ENCODE peak calls at places on chromosomes 16 and 17, in eight cellular contexts. L is ovary, R is heart left ventricle, H is IMR-90, I is uterus, Y is K562, Q is breast epithelium, A is GM12878. N is an unnamed sample.

GRCh38 chr16:11078812-11079459 is 134.6 kb downstream of the CLEC16A start:
- DNase-seq in L (peak; percentile 65), R (peak; percentile 32), H (peak; percentile 83), I (peak; percentile 96), Y (no peak), Q (peak; percentile 25), A (no peak), N (no peak)

GRCh38 chr17:81930142-81931125 is 2.9 kb upstream of the MAFG start:
- DNase-seq in L (peak; percentile 22), R (peak; percentile 29), H (no peak), I (no peak), Y (no peak), Q (no peak), A (no peak), N (no peak)

GRCh38 chr17:34241062-34241461 is 14.0 kb upstream of the CCL2 start:
- DNase-seq in L (peak; percentile 44), R (peak; percentile 87), H (peak; percentile 44), I (no peak), Y (no peak), Q (no peak), A (no peak), N (peak; percentile 46)

GRCh38 chr16:81815429-81815766 is 36.3 kb downstream of the PLCG2 start:
- DNase-seq in L (no peak), R (no peak), H (no peak), I (no peak), Y (no peak), Q (no peak), A (peak; percentile 82), N (no peak)

GRCh38 chr17:81552244-81553017 is at the start of gene FAAP100:
- DNase-seq in L (peak; percentile 76), R (peak; percentile 79), H (peak; percentile 72), I (peak; percentile 65), Y (peak; percentile 75), Q (peak; percentile 61), A (peak; percentile 30), N (peak; percentile 71)

GRCh38 chr16:89047331-89048086 is 46.1 kb upstream of the ACSF3 start:
- DNase-seq in L (no peak), R (peak; percentile 26), H (no peak), I (no peak), Y (no peak), Q (no peak), A (no peak), N (no peak)

GRCh38 chr17:17422217-17422610 is 54.6 kb upstream of the MED9 start:
- DNase-seq in L (no peak), R (no peak), H (no peak), I (no peak), Y (no peak), Q (no peak), A (no peak), N (no peak)

GRCh38 chr17:50168319-50168718 is 2.5 kb downstream of the SGCA start:
- DNase-seq in L (no peak), R (peak; percentile 25), H (no peak), I (no peak), Y (no peak), Q (no peak), A (no peak), N (no peak)

GRCh38 chr16:67240506-67240905 is 6.8 kb downstream of the FHOD1 start:
- DNase-seq in L (no peak), R (no peak), H (peak; percentile 48), I (no peak), Y (no peak), Q (no peak), A (no peak), N (no peak)

GRCh38 chr16:75733305-75734141 is 7.2 kb upstream of the CPHXL start:
- DNase-seq in L (peak; percentile 64), R (no peak), H (peak; percentile 85), I (peak; percentile 33), Y (no peak), Q (no peak), A (no peak), N (no peak)

GRCh38 chr17:72380120-72380519 is 259.3 kb downstream of the SOX9 start:
- DNase-seq in L (no peak), R (no peak), H (no peak), I (no peak), Y (no peak), Q (no peak), A (no peak), N (no peak)

GRCh38 chr16:30901201-30902069 is 5.0 kb downstream of the CTF1 start:
- DNase-seq in L (no peak), R (no peak), H (no peak), I (no peak), Y (no peak), Q (no peak), A (no peak), N (no peak)

GRCh38 chr17:42578282-42578869 is 847 bp upstream of the PSMC3IP start:
- DNase-seq in L (peak; percentile 81), R (peak; percentile 68), H (peak; percentile 70), I (peak; percentile 73), Y (peak; percentile 86), Q (peak; percentile 54), A (peak; percentile 92), N (peak; percentile 75)

GRCh38 chr16:11676799-11677198 is 8.5 kb downstream of the SNN start:
- DNase-seq in L (peak; percentile 19), R (no peak), H (no peak), I (no peak), Y (no peak), Q (no peak), A (no peak), N (peak; percentile 59)

GRCh38 chr17:9244066-9245052 is 223.0 kb downstream of the NTN1 start:
- DNase-seq in L (peak; percentile 52), R (no peak), H (peak; percentile 88), I (peak; percentile 60), Y (no peak), Q (no peak), A (no peak), N (no peak)

GRCh38 chr16:86929149-86929871 is 351.0 kb downstream of the FOXL1 start:
- DNase-seq in L (no peak), R (peak; percentile 82), H (peak; percentile 93), I (no peak), Y (peak; percentile 60), Q (peak; percentile 43), A (no peak), N (no peak)
- TF ChIP-seq POLR2A in L (no peak), R (no peak), H (peak; percentile 47), I (no peak), Y (no peak), Q (no peak), A (no peak), N (no peak)

GRCh38 chr17:77952368-77952767 is 6.1 kb upstream of the TNRC6C start:
- DNase-seq in L (no peak), R (no peak), H (no peak), I (no peak), Y (no peak), Q (no peak), A (no peak), N (no peak)
- H3K27me3 ChIP-seq in L (no peaks in the 10 kb centered on the region), R (no peaks in the 10 kb centered on the region), H (peaks cover 58% of the 10 kb centered on the region), I (no peaks in the 10 kb centered on the region), Y (peaks cover 77% of the 10 kb centered on the region), Q (peaks cover 13% of the 10 kb centered on the region), A (peaks cover 5% of the 10 kb centered on the region), N (no peaks in the 10 kb centered on the region)

DNA sequence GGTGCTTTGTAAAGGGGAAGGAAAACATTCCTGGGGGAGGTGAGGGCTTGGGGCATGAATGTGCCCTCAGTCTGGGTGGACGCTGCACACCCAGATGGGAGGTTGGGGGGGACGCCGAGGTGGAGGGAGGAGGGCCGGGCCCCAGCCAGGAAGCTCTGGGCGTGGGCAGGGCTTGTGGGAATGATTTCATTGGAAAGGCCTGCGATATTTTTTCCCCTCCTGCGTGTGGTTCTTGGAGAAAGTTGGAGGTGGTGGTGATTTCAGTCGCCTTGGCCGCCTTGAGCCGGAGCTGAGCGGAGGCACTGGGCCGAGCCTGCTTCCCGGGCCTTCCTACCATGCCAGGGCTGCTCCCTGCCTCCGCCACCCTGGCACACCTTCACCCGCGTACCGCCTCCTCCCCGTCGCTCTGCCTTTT is 26.4 kb upstream of the CLEC18A start:
- DNase-seq in L (peak; percentile 81), R (peak; percentile 74), H (peak; percentile 81), I (peak; percentile 85), Y (no peak), Q (peak; percentile 85), A (no peak), N (no peak)
- TF ChIP-seq POLR2A in L (peak; percentile 49), R (peak; percentile 69), H (no peak), I (peak; percentile 68), Y (no peak), Q (peak; percentile 21), A (no peak), N (no peak)

GRCh38 chr17:79892457-79893236 is 53.4 kb upstream of the CBX4 start:
- DNase-seq in L (no peak), R (no peak), H (no peak), I (no peak), Y (no peak), Q (peak; percentile 38), A (no peak), N (no peak)
- H3K27me3 ChIP-seq in L (no peaks in the 10 kb centered on the region), R (peaks cover 2% of the 10 kb centered on the region), H (peaks cover 33% of the 10 kb centered on the region), I (no peaks in the 10 kb centered on the region), Y (peaks cover 48% of the 10 kb centered on the region), Q (peaks cover 25% of the 10 kb centered on the region), A (peaks cover 1% of the 10 kb centered on the region), N (peaks cover 28% of the 10 kb centered on the region)